ENCODE peak calls at places on chromosomes 13 and 19, in four cellular contexts. S is D721Med; P is GM03348; B is activated T-helper 1 cell treated with anti-CD3 and anti-CD28 coated beads, Interleukin-2, amount 50 U/mL, for 16 hours. Y is an unnamed sample.

GRCh38 chr19:6754136-6754535 is 13.1 kb downstream of the SH2D3A start:
- DNase-seq in S (no peak), P (no peak), B (no peak), Y (no peak)

GRCh38 chr13:77143325-77143907 is 116.5 kb upstream of the FBXL3 start:
- DNase-seq in S (no peak), P (no peak), B (no peak), Y (no peak)

GRCh38 chr19:33622505-33622808 is 704 bp downstream of the CHST8 start:
- DNase-seq in S (no peak), P (peak), B (no peak), Y (peak)

GRCh38 chr19:4199699-4200293 is 17.3 kb downstream of the ANKRD24 start:
- DNase-seq in S (no peak), P (no peak), B (no peak), Y (no peak)

GRCh38 chr13:52850396-52851152 is 2.1 kb upstream of the PCDH8 start:
- DNase-seq in S (no peak), P (peak), B (no peak), Y (peak)

GRCh38 chr19:29560313-29561075 is 34.7 kb downstream of the VSTM2B start:
- DNase-seq in S (no peak), P (no peak), B (no peak), Y (no peak)

GRCh38 chr19:11587973-11588631 is 9.2 kb upstream of the ZNF627 start:
- DNase-seq in S (no peak), P (no peak), B (no peak), Y (no peak)

GRCh38 chr13:21846605-21847004 is 175.7 kb downstream of the FGF9 start:
- DNase-seq in S (no peak), P (no peak), B (no peak), Y (no peak)

GRCh38 chr19:3679581-3679980 is 20.7 kb downstream of the PIP5K1C start:
- DNase-seq in S (no peak), P (no peak), B (no peak), Y (no peak)

GRCh38 chr19:19319725-19320361 is 466 bp downstream of the SUGP1 start:
- DNase-seq in S (no peak), P (no peak), B (no peak), Y (no peak)

GRCh38 chr13:53250272-53250875 is 221.8 kb downstream of the OLFM4 start:
- DNase-seq in S (no peak), P (peak), B (no peak), Y (peak)

GRCh38 chr13:109209526-109209925 is 576.9 kb downstream of the IRS2 start:
- DNase-seq in S (no peak), P (no peak), B (no peak), Y (no peak)

GRCh38 chr13:25901460-25902376 is 150.1 kb downstream of the SHISA2 start:
- DNase-seq in S (no peak), P (no peak), B (no peak), Y (peak)

GRCh38 chr19:5434970-5435641 is 20.1 kb upstream of the ZNRF4 start:
- DNase-seq in S (no peak), P (peak), B (no peak), Y (peak)

GRCh38 chr13:41941174-41941573 is 19.7 kb downstream of the VWA8 start:
- DNase-seq in S (no peak), P (no peak), B (no peak), Y (no peak)

GRCh38 chr13:51342706-51343105 is 3.2 kb downstream of the SERPINE3 start:
- DNase-seq in S (no peak), P (peak), B (no peak), Y (no peak)

GRCh38 chr13:31223640-31224039 is 23.9 kb downstream of the B3GLCT start:
- DNase-seq in S (no peak), P (no peak), B (no peak), Y (no peak)

GRCh38 chr13:51682691-51683090 is 98.4 kb downstream of the WDFY2 start:
- DNase-seq in S (no peak), P (no peak), B (no peak), Y (no peak)

GRCh38 chr13:99353836-99354235 is 46.6 kb upstream of the GPR183 start:
- DNase-seq in S (no peak), P (peak), B (no peak), Y (no peak)

GRCh38 chr19:12952488-12953455 is 4.3 kb downstream of the GADD45GIP1 start:
- DNase-seq in S (no peak), P (peak), B (no peak), Y (no peak)

GRCh38 chr19:58518261-58519086 is 1.1 kb downstream of the ZBTB45 start:
- DNase-seq in S (no peak), P (peak), B (no peak), Y (no peak)

GRCh38 chr13:43153436-43154082 is 130.2 kb downstream of the DNAJC15 start:
- DNase-seq in S (no peak), P (no peak), B (no peak), Y (no peak)

GRCh38 chr19:14146789-14147216 is 10.4 kb upstream of the ASF1B start:
- DNase-seq in S (no peak), P (peak), B (no peak), Y (no peak)

GRCh38 chr19:39212377-39212742 is 8.3 kb upstream of the SYCN start:
- DNase-seq in S (no peak), P (no peak), B (peak), Y (peak)

GRCh38 chr19:46660601-46661019 is 372 bp downstream of the DACT3 start:
- DNase-seq in S (no peak), P (no peak), B (no peak), Y (no peak)

GRCh38 chr19:2426661-2427322 is 594 bp downstream of the TIMM13 start:
- DNase-seq in S (peak), P (peak), B (no peak), Y (peak)

GRCh38 chr19:47197141-47197540 is 33.9 kb downstream of the BBC3 start:
- DNase-seq in S (no peak), P (no peak), B (no peak), Y (no peak)